ENCODE peak calls at places on chromosome 18, in nine cellular contexts. Q is sigmoid colon; T is prostate gland; H is aorta; U is naive thymus-derived CD4-positive, alpha-beta T cell; Z is lower lobe of right lung; A is mammary epithelial cell; C is CD8-positive, alpha-beta memory T cell; F is IMR-90. V is an unnamed sample.
A peak's percentile ranks its signal among the peaks of the same experiment; 100 is the strongest.

GRCh38 chr18:78503129-78503528 is 476.5 kb upstream of the SALL3 start:
- DNase-seq in Q (peak; percentile 46), T (no peak), H (peak; percentile 26), U (no peak), Z (no peak), A (no peak), C (no peak), F (no peak), V (no peak)

GRCh38 chr18:57666818-57667497 is 45.3 kb upstream of the NARS1 start:
- DNase-seq in Q (no peak), T (no peak), H (no peak), U (no peak), Z (no peak), A (peak; percentile 38), C (no peak), F (peak; percentile 74), V (no peak)

GRCh38 chr18:37274988-37275590 is 290.5 kb downstream of the CELF4 start:
- DNase-seq in Q (no peak), T (no peak), H (no peak), U (no peak), Z (no peak), A (no peak), C (no peak), F (no peak), V (no peak)

GRCh38 chr18:44912740-44913478 is 232.2 kb downstream of the SETBP1 start:
- DNase-seq in Q (no peak), T (no peak), H (no peak), U (no peak), Z (no peak), A (peak; percentile 91), C (no peak), F (no peak), V (no peak)

GRCh38 chr18:816088-816653 is 4.1 kb upstream of the YES1 start:
- DNase-seq in Q (no peak), T (no peak), H (no peak), U (no peak), Z (no peak), A (no peak), C (no peak), F (no peak), V (no peak)

GRCh38 chr18:54254265-54254758 is 15.0 kb upstream of the POLI start:
- DNase-seq in Q (no peak), T (peak; percentile 45), H (no peak), U (no peak), Z (no peak), A (peak; percentile 78), C (no peak), F (peak; percentile 20), V (no peak)

GRCh38 chr18:54679318-54680149 is 88.5 kb downstream of the DYNAP start:
- DNase-seq in Q (no peak), T (peak; percentile 39), H (no peak), U (peak; percentile 29), Z (no peak), A (peak; percentile 64), C (no peak), F (peak; percentile 83), V (no peak)

GRCh38 chr18:63908858-63909257 is 1.1 kb downstream of the SERPINB10 start:
- DNase-seq in Q (no peak), T (no peak), H (no peak), U (no peak), Z (no peak), A (no peak), C (no peak), F (no peak), V (no peak)

GRCh38 chr18:3252843-3253242 is 5.2 kb downstream of the MYL12A start:
- DNase-seq in Q (no peak), T (no peak), H (no peak), U (no peak), Z (no peak), A (no peak), C (no peak), F (no peak), V (no peak)
- H3K36me3 ChIP-seq in Q (peaks cover 31% of the 10 kb centered on the region), T (no peaks in the 10 kb centered on the region), H (peaks cover 9% of the 10 kb centered on the region), U (peaks cover 50% of the 10 kb centered on the region), Z (peaks cover 53% of the 10 kb centered on the region), A (peaks cover 49% of the 10 kb centered on the region), C (peaks cover 55% of the 10 kb centered on the region), F (peaks cover 29% of the 10 kb centered on the region), V (peaks cover 66% of the 10 kb centered on the region)

DNA sequence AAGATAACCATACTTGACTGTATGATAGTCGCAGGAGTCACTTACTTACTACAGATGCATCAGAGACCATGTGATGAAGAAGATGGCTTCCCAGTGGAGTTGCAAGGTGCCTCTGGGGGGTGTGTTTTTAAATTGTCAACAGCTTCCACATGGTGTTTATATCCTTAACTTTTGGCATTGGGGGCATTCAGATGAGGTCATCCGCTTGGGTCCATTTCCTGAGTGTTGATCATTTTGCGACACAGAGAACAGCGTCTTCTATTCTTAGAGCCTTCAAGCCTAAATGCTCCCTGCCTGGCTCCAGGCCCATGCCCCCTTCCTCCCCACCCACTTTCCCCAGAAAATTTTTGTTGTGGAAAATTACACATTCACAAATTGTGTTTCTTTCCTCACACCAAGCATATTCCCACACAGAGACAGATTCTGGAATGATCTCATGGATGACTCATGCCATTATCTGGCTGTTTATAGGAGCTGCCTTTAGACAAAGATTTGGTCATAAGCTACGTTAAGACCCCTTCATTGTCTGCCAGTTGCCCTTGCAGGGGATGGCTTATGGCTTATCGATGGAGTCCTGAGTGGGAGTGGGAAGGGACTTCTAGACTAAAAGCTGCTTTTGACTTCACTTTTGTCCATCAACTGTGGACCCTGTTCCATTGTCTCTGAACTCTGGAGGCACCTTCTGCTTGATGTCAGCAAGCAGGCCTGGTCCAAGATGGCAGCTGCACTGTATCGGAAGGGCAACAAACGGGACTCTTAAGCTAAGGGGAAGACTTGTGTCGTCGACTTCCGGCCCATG is 91.8 kb downstream of the CABLES1 start:
- DNase-seq in Q (peak; percentile 86), T (no peak), H (peak; percentile 83), U (no peak), Z (no peak), A (peak; percentile 20), C (no peak), F (peak; percentile 94), V (no peak)
- H3K4me1 ChIP-seq in Q (peaks cover 50% of the 10 kb centered on the region), T (no peaks in the 10 kb centered on the region), H (peaks cover 11% of the 10 kb centered on the region), U (peaks cover 13% of the 10 kb centered on the region), Z (peaks cover 71% of the 10 kb centered on the region), A (no peaks in the 10 kb centered on the region), C (peaks cover 13% of the 10 kb centered on the region), F (peaks cover 38% of the 10 kb centered on the region), V (peaks cover 75% of the 10 kb centered on the region)

GRCh38 chr18:50877545-50878265 is 1.2 kb upstream of the ME2 start:
- DNase-seq in Q (no peak), T (no peak), H (no peak), U (no peak), Z (no peak), A (no peak), C (no peak), F (no peak), V (no peak)

GRCh38 chr18:50880108-50880465 is 1.2 kb downstream of the ME2 start:
- DNase-seq in Q (no peak), T (no peak), H (no peak), U (peak; percentile 9), Z (no peak), A (no peak), C (no peak), F (no peak), V (no peak)

GRCh38 chr18:50875966-50876536 is 2.9 kb upstream of the ME2 start:
- DNase-seq in Q (no peak), T (no peak), H (no peak), U (no peak), Z (no peak), A (no peak), C (no peak), F (no peak), V (no peak)

GRCh38 chr18:50879302-50880107 is 587 bp downstream of the ME2 start:
- DNase-seq in Q (no peak), T (peak; percentile 25), H (peak; percentile 62), U (peak; percentile 32), Z (peak; percentile 71), A (peak; percentile 42), C (peak; percentile 58), F (peak; percentile 38), V (peak; percentile 81)

DNA sequence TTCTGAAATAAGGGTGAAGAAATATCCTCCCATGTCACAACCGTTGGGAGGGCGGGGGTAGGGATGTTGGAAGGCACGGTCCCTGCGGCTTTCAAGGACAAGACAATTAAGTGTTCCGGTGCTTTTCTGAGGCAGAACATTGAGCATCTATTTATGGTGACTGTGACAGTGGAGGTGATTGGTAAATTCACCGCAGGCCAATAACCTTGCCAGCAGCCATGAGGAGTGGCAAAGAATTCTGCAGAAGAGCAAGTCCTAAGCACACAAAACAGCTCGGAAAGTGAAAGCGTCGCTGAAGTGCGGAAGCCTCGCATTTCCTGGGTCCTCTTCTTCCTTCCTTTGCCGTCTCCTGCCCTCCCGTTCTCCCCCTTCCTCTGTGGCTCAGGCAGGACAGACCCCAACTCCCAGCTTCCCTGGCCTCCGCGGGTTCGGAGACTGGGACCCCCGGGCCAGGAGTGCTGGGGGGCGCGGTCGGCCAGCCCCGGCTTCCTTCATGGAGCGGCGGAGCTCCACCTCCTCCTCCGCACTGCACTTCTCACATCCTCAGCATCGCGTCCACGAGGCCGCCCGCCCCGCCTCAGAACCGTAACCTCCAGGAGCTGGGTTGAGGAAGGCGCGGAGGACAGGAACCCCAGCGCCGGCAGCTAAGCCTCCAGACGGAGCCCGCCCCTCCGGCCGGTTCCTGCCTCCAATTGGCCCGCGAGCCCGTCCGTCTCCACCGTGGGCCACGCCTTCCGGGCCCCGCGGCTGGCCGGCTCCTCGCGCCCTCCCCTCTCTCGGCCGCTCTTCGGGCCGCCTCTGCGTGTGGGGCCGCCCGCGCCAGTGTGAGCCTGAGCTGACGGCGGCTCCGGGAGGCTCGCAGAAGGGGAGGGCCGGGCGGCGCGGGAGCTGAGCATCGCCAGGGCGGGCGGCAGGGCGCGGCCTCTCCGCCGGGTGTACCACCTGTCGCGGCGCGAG is at the start of gene ME2:
- DNase-seq in Q (peak; percentile 96), T (peak; percentile 91), H (peak; percentile 95), U (peak; percentile 90), Z (peak; percentile 96), A (peak; percentile 93), C (peak; percentile 91), F (peak; percentile 86), V (peak; percentile 95)
- H3K27ac ChIP-seq in Q (peak within 1 kb of the TSS; percentile 96), T (peak within 1 kb of the TSS; percentile 92), H (peak within 1 kb of the TSS; percentile 33), U (peak within 1 kb of the TSS; percentile 98), Z (peak within 1 kb of the TSS; percentile 97), A (peak within 1 kb of the TSS; percentile 63), C (peak within 1 kb of the TSS; percentile 85), F (peak within 1 kb of the TSS; percentile 86), V (peak within 1 kb of the TSS; percentile 93)

GRCh38 chr18:13548944-13549878 is 177.1 kb downstream of the FAM210A start:
- DNase-seq in Q (no peak), T (peak; percentile 55), H (no peak), U (no peak), Z (no peak), A (no peak), C (no peak), F (no peak), V (no peak)

GRCh38 chr18:13550446-13551304 is 175.7 kb downstream of the FAM210A start:
- DNase-seq in Q (no peak), T (no peak), H (no peak), U (no peak), Z (no peak), A (no peak), C (no peak), F (no peak), V (no peak)

GRCh38 chr18:13548106-13548819 is 178.1 kb downstream of the FAM210A start:
- DNase-seq in Q (no peak), T (no peak), H (no peak), U (no peak), Z (no peak), A (no peak), C (no peak), F (no peak), V (no peak)

GRCh38 chr18:13551305-13551603 is 175.1 kb downstream of the FAM210A start:
- DNase-seq in Q (no peak), T (no peak), H (no peak), U (no peak), Z (no peak), A (no peak), C (no peak), F (no peak), V (no peak)

DNA sequence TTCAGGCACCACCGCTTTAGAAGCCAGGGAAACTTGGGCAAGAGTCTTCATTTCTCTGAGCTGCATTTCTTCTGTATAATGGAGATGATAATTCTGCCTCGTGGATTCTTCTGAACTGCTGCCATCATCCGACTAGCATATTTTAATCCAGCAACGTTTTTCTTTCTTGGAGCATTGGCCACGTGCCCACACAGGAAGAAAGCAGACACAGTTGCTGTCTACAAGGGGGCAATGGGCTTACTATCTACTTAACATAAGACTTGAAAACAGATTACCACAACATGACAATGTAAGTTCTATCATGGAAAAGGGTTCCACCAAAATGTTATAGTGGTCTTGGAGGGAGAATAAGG is 176.5 kb downstream of the FAM210A start:
- DNase-seq in Q (no peak), T (no peak), H (no peak), U (no peak), Z (no peak), A (no peak), C (no peak), F (no peak), V (no peak)
- H3K36me3 ChIP-seq in Q (no peaks in the 10 kb centered on the region), T (no peaks in the 10 kb centered on the region), H (no peaks in the 10 kb centered on the region), U (no peaks in the 10 kb centered on the region), Z (no peaks in the 10 kb centered on the region), A (no peaks in the 10 kb centered on the region), C (no peaks in the 10 kb centered on the region), F (no peaks in the 10 kb centered on the region), V (no peaks in the 10 kb centered on the region)

V was measured in upper lobe of right lung.